ENCODE peak calls at places on chromosomes 11 and 22, in eight cellular contexts. One of them, this sample, is unnamed. For H3K4me1 and H3K27me3, the result is how much of the 10 kb centered on the place peaks cover.

GRCh38 chr22:43066134-43066533 is 23.1 kb downstream of the TTLL1 start:
- DNase-seq in Panc1: no peak
- DNase-seq in upper lobe of right lung: no peak
- DNase-seq in lung: no peak
- DNase-seq in iPS DF 6.9: no peak
- DNase-seq in neuronal stem cell: no peak
- DNase-seq in HAP-1: no peak
- DNase-seq in cardiac muscle cell: no peak
- DNase-seq in this sample: no peak

GRCh38 chr11:2990617-2991476 is 1.3 kb downstream of the NAP1L4 start:
- DNase-seq in Panc1: no peak
- DNase-seq in upper lobe of right lung: no peak
- DNase-seq in lung: no peak
- DNase-seq in iPS DF 6.9: no peak
- DNase-seq in neuronal stem cell: no peak
- DNase-seq in HAP-1: peak
- DNase-seq in cardiac muscle cell: no peak
- DNase-seq in this sample: no peak

GRCh38 chr11:119223856-119224255 is 17.7 kb downstream of the CBL start:
- DNase-seq in Panc1: no peak
- DNase-seq in upper lobe of right lung: no peak
- DNase-seq in lung: no peak
- DNase-seq in iPS DF 6.9: no peak
- DNase-seq in neuronal stem cell: no peak
- DNase-seq in HAP-1: no peak
- DNase-seq in cardiac muscle cell: no peak
- DNase-seq in this sample: no peak

GRCh38 chr11:74256370-74257133 is 54.9 kb downstream of the P4HA3 start:
- DNase-seq in Panc1: no peak
- DNase-seq in upper lobe of right lung: no peak
- DNase-seq in lung: no peak
- DNase-seq in iPS DF 6.9: no peak
- DNase-seq in neuronal stem cell: no peak
- DNase-seq in HAP-1: no peak
- DNase-seq in cardiac muscle cell: peak
- DNase-seq in this sample: no peak

GRCh38 chr11:69000831-69001245 is 12.2 kb downstream of the MRGPRF start:
- DNase-seq in Panc1: peak
- DNase-seq in upper lobe of right lung: no peak
- DNase-seq in lung: no peak
- DNase-seq in iPS DF 6.9: no peak
- DNase-seq in neuronal stem cell: no peak
- DNase-seq in HAP-1: no peak
- DNase-seq in cardiac muscle cell: peak
- DNase-seq in this sample: peak

GRCh38 chr11:3855808-3856491 is 486 bp downstream of the STIM1 start:
- DNase-seq in Panc1: no peak
- DNase-seq in upper lobe of right lung: peak
- DNase-seq in lung: peak
- DNase-seq in iPS DF 6.9: no peak
- DNase-seq in neuronal stem cell: no peak
- DNase-seq in HAP-1: no peak
- DNase-seq in cardiac muscle cell: no peak
- DNase-seq in this sample: peak

GRCh38 chr11:95884802-95885201 is 39.1 kb downstream of the MTMR2 start:
- DNase-seq in Panc1: no peak
- DNase-seq in upper lobe of right lung: no peak
- DNase-seq in lung: no peak
- DNase-seq in iPS DF 6.9: no peak
- DNase-seq in neuronal stem cell: no peak
- DNase-seq in HAP-1: no peak
- DNase-seq in cardiac muscle cell: no peak
- DNase-seq in this sample: no peak

GRCh38 chr11:101292661-101293240 is 163.1 kb upstream of the PGR start:
- DNase-seq in Panc1: no peak
- DNase-seq in upper lobe of right lung: no peak
- DNase-seq in lung: no peak
- DNase-seq in iPS DF 6.9: no peak
- DNase-seq in neuronal stem cell: no peak
- DNase-seq in HAP-1: no peak
- DNase-seq in cardiac muscle cell: no peak
- DNase-seq in this sample: no peak

GRCh38 chr11:105763594-105763993 is 153.7 kb downstream of the GRIA4 start:
- DNase-seq in Panc1: no peak
- DNase-seq in upper lobe of right lung: no peak
- DNase-seq in lung: no peak
- DNase-seq in iPS DF 6.9: no peak
- DNase-seq in neuronal stem cell: no peak
- DNase-seq in HAP-1: no peak
- DNase-seq in cardiac muscle cell: no peak
- DNase-seq in this sample: no peak

GRCh38 chr11:21564095-21564494 is 628.8 kb upstream of the ANO5 start:
- DNase-seq in Panc1: no peak
- DNase-seq in upper lobe of right lung: no peak
- DNase-seq in lung: no peak
- DNase-seq in iPS DF 6.9: no peak
- DNase-seq in neuronal stem cell: no peak
- DNase-seq in HAP-1: no peak
- DNase-seq in cardiac muscle cell: no peak
- DNase-seq in this sample: no peak

GRCh38 chr22:49553518-49554295 is 274.0 kb downstream of the BRD1 start:
- DNase-seq in Panc1: no peak
- DNase-seq in upper lobe of right lung: peak
- DNase-seq in lung: no peak
- DNase-seq in iPS DF 6.9: no peak
- DNase-seq in neuronal stem cell: peak
- DNase-seq in HAP-1: no peak
- DNase-seq in cardiac muscle cell: no peak
- DNase-seq in this sample: no peak

GRCh38 chr11:20000393-20001134 is 159.7 kb downstream of the DBX1 start:
- DNase-seq in Panc1: no peak
- DNase-seq in upper lobe of right lung: no peak
- DNase-seq in lung: peak
- DNase-seq in iPS DF 6.9: peak
- DNase-seq in neuronal stem cell: peak
- DNase-seq in HAP-1: peak
- DNase-seq in cardiac muscle cell: no peak
- DNase-seq in this sample: no peak

GRCh38 chr11:102267602-102268001 is 49.7 kb upstream of the BIRC3 start:
- DNase-seq in Panc1: no peak
- DNase-seq in upper lobe of right lung: no peak
- DNase-seq in lung: no peak
- DNase-seq in iPS DF 6.9: no peak
- DNase-seq in neuronal stem cell: no peak
- DNase-seq in HAP-1: no peak
- DNase-seq in cardiac muscle cell: peak
- DNase-seq in this sample: no peak

GRCh38 chr22:37121887-37122591 is 12.5 kb upstream of the TMPRSS6 start:
- DNase-seq in Panc1: no peak
- DNase-seq in upper lobe of right lung: peak
- DNase-seq in lung: no peak
- DNase-seq in iPS DF 6.9: no peak
- DNase-seq in neuronal stem cell: no peak
- DNase-seq in HAP-1: no peak
- DNase-seq in cardiac muscle cell: peak
- DNase-seq in this sample: peak

GRCh38 chr22:45341503-45341902 is 31.8 kb downstream of the FAM118A start:
- DNase-seq in Panc1: no peak
- DNase-seq in upper lobe of right lung: no peak
- DNase-seq in lung: no peak
- DNase-seq in iPS DF 6.9: no peak
- DNase-seq in neuronal stem cell: no peak
- DNase-seq in HAP-1: no peak
- DNase-seq in cardiac muscle cell: no peak
- DNase-seq in this sample: no peak

GRCh38 chr22:35915477-35916013 is 113.1 kb downstream of the RBFOX2 start:
- DNase-seq in Panc1: no peak
- DNase-seq in upper lobe of right lung: no peak
- DNase-seq in lung: no peak
- DNase-seq in iPS DF 6.9: no peak
- DNase-seq in neuronal stem cell: no peak
- DNase-seq in HAP-1: peak
- DNase-seq in cardiac muscle cell: no peak
- DNase-seq in this sample: no peak

GRCh38 chr22:50469377-50470305 is 5.2 kb downstream of the SBF1 start:
- DNase-seq in Panc1: no peak
- DNase-seq in upper lobe of right lung: peak
- DNase-seq in lung: peak
- DNase-seq in iPS DF 6.9: no peak
- DNase-seq in neuronal stem cell: no peak
- DNase-seq in HAP-1: no peak
- DNase-seq in cardiac muscle cell: peak
- DNase-seq in this sample: no peak

GRCh38 chr22:39932918-39933649 is 27.1 kb upstream of the TMA7B start:
- DNase-seq in Panc1: peak
- DNase-seq in upper lobe of right lung: no peak
- DNase-seq in lung: no peak
- DNase-seq in iPS DF 6.9: peak
- DNase-seq in neuronal stem cell: peak
- DNase-seq in HAP-1: no peak
- DNase-seq in cardiac muscle cell: peak
- DNase-seq in this sample: no peak

GRCh38 chr22:30580896-30581295 is 6.4 kb upstream of the GAL3ST1 start:
- DNase-seq in Panc1: no peak
- DNase-seq in upper lobe of right lung: no peak
- DNase-seq in lung: no peak
- DNase-seq in iPS DF 6.9: no peak
- DNase-seq in neuronal stem cell: no peak
- DNase-seq in HAP-1: no peak
- DNase-seq in cardiac muscle cell: no peak
- DNase-seq in this sample: no peak

GRCh38 chr11:111698852-111699559 is 67.2 kb downstream of the PPP2R1B start:
- DNase-seq in Panc1: no peak
- DNase-seq in upper lobe of right lung: no peak
- DNase-seq in lung: no peak
- DNase-seq in iPS DF 6.9: no peak
- DNase-seq in neuronal stem cell: no peak
- DNase-seq in HAP-1: no peak
- DNase-seq in cardiac muscle cell: no peak
- DNase-seq in this sample: no peak
- H3K4me1 ChIP-seq in Panc1: under half
- H3K4me1 ChIP-seq in upper lobe of right lung: under half
- H3K4me1 ChIP-seq in lung: under half
- H3K4me1 ChIP-seq in iPS DF 6.9: under half
- H3K4me1 ChIP-seq in neuronal stem cell: under half
- H3K4me1 ChIP-seq in HAP-1: under half
- H3K4me1 ChIP-seq in cardiac muscle cell: under half
- H3K4me1 ChIP-seq in this sample: under half

GRCh38 chr11:131580466-131580865 is 210.1 kb downstream of the NTM start:
- DNase-seq in Panc1: no peak
- DNase-seq in upper lobe of right lung: no peak
- DNase-seq in lung: no peak
- DNase-seq in iPS DF 6.9: no peak
- DNase-seq in neuronal stem cell: no peak
- DNase-seq in HAP-1: no peak
- DNase-seq in cardiac muscle cell: no peak
- DNase-seq in this sample: no peak

GRCh38 chr11:131582021-131582531 is 211.7 kb downstream of the NTM start:
- DNase-seq in Panc1: no peak
- DNase-seq in upper lobe of right lung: no peak
- DNase-seq in lung: no peak
- DNase-seq in iPS DF 6.9: no peak
- DNase-seq in neuronal stem cell: no peak
- DNase-seq in HAP-1: no peak
- DNase-seq in cardiac muscle cell: no peak
- DNase-seq in this sample: no peak

GRCh38 chr11:131579932-131580387 is 209.5 kb downstream of the NTM start:
- DNase-seq in Panc1: no peak
- DNase-seq in upper lobe of right lung: no peak
- DNase-seq in lung: no peak
- DNase-seq in iPS DF 6.9: no peak
- DNase-seq in neuronal stem cell: peak
- DNase-seq in HAP-1: no peak
- DNase-seq in cardiac muscle cell: peak
- DNase-seq in this sample: no peak

GRCh38 chr11:131583823-131584222 is 213.4 kb downstream of the NTM start:
- DNase-seq in Panc1: no peak
- DNase-seq in upper lobe of right lung: no peak
- DNase-seq in lung: no peak
- DNase-seq in iPS DF 6.9: no peak
- DNase-seq in neuronal stem cell: no peak
- DNase-seq in HAP-1: no peak
- DNase-seq in cardiac muscle cell: no peak
- DNase-seq in this sample: no peak

DNA sequence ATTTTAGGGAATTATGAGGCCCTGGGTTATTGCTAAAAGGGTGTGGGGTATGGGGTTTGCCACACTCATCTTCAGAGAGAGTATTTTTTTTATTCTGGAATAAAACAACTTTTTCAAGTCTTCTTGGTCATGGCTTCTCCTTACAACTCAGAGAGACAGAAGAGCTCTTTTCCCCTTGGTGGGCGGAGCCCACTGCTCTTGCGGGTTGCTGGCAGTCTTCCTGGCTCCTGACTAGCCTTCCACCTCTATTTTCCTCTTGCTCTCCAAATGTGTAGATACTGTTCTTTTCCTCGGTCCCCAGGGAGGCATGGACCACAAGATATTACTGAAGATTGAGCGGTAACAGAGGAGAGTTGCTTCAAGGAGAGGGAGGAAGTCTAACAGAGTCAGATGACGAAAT is 210.6 kb downstream of the NTM start:
- DNase-seq in Panc1: no peak
- DNase-seq in upper lobe of right lung: no peak
- DNase-seq in lung: no peak
- DNase-seq in iPS DF 6.9: no peak
- DNase-seq in neuronal stem cell: no peak
- DNase-seq in HAP-1: no peak
- DNase-seq in cardiac muscle cell: peak
- DNase-seq in this sample: no peak
- H3K27me3 ChIP-seq in Panc1: under half
- H3K27me3 ChIP-seq in upper lobe of right lung: under half
- H3K27me3 ChIP-seq in lung: under half
- H3K27me3 ChIP-seq in iPS DF 6.9: under half
- H3K27me3 ChIP-seq in neuronal stem cell: under half
- H3K27me3 ChIP-seq in HAP-1: under half
- H3K27me3 ChIP-seq in cardiac muscle cell: under half
- H3K27me3 ChIP-seq in this sample: under half

GRCh38 chr11:9569588-9570164 is 3.8 kb upstream of the WEE1 start:
- DNase-seq in Panc1: no peak
- DNase-seq in upper lobe of right lung: no peak
- DNase-seq in lung: no peak
- DNase-seq in iPS DF 6.9: no peak
- DNase-seq in neuronal stem cell: no peak
- DNase-seq in HAP-1: no peak
- DNase-seq in cardiac muscle cell: no peak
- DNase-seq in this sample: no peak
- H3K4me1 ChIP-seq in Panc1: half or more
- H3K4me1 ChIP-seq in upper lobe of right lung: under half
- H3K4me1 ChIP-seq in lung: under half
- H3K4me1 ChIP-seq in iPS DF 6.9: under half
- H3K4me1 ChIP-seq in neuronal stem cell: under half
- H3K4me1 ChIP-seq in HAP-1: half or more
- H3K4me1 ChIP-seq in cardiac muscle cell: under half
- H3K4me1 ChIP-seq in this sample: under half

DNA sequence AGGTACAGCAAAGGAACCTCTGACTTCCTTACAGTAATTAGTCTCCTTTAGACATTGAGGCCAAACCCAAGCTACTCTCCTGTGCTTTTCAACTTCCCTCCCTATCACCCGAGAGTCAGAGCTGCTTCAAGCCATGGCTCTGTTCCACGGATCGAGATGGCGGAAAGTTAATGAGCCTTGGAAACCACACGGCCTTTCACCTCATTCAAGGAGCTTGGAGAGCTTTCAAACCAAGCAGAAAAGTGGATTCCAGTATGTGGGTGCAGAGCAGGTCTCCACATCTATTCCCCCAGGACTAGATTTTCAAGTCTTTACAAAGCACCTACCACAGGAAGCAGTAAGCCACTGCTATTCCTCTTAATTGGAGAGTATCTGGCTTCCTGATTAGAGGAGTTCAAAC is 221.2 kb upstream of the NARS2 start:
- DNase-seq in Panc1: no peak
- DNase-seq in upper lobe of right lung: no peak
- DNase-seq in lung: peak
- DNase-seq in iPS DF 6.9: no peak
- DNase-seq in neuronal stem cell: no peak
- DNase-seq in HAP-1: no peak
- DNase-seq in cardiac muscle cell: no peak
- DNase-seq in this sample: no peak
- H3K27me3 ChIP-seq in Panc1: under half
- H3K27me3 ChIP-seq in upper lobe of right lung: under half
- H3K27me3 ChIP-seq in lung: under half
- H3K27me3 ChIP-seq in iPS DF 6.9: under half
- H3K27me3 ChIP-seq in neuronal stem cell: under half
- H3K27me3 ChIP-seq in HAP-1: under half
- H3K27me3 ChIP-seq in cardiac muscle cell: under half
- H3K27me3 ChIP-seq in this sample: under half

This sample was measured in aorta.